ENCODE peak calls at places on chromosomes 3 and 15, in five cellular contexts. L is mammary epithelial cell, E is A549, J is trophoblast cell, D is uterus. R is an unnamed sample.

GRCh38 chr3:172522871-172523818 is at the start of gene TNFSF10:
- DNase-seq in L (peak; percentile 71), E (no peak), J (peak; percentile 59), D (peak; percentile 35), R (no peak)

GRCh38 chr15:93087825-93088199 is 1.2 kb downstream of the RGMA start:
- DNase-seq in L (peak; percentile 52), E (peak; percentile 72), J (peak; percentile 85), D (peak; percentile 84), R (peak; percentile 76)

GRCh38 chr3:151230644-151231043 is 27.6 kb upstream of the GPR171 start:
- DNase-seq in L (no peak), E (no peak), J (peak; percentile 14), D (no peak), R (no peak)

GRCh38 chr3:143307613-143308183 is 188.1 kb downstream of the CHST2 start:
- DNase-seq in L (peak; percentile 88), E (peak; percentile 42), J (peak; percentile 14), D (no peak), R (no peak)

GRCh38 chr3:58657571-58658141 is 8.9 kb downstream of the FAM3D start:
- DNase-seq in L (no peak), E (no peak), J (no peak), D (no peak), R (no peak)

GRCh38 chr15:61654004-61654740 is 406.1 kb downstream of the VPS13C start:
- DNase-seq in L (no peak), E (no peak), J (no peak), D (no peak), R (no peak)

GRCh38 chr3:164476631-164477030 is 601.7 kb downstream of the SI start:
- DNase-seq in L (no peak), E (no peak), J (no peak), D (no peak), R (no peak)

GRCh38 chr3:55467099-55467498 is 20.0 kb downstream of the WNT5A start:
- DNase-seq in L (no peak), E (no peak), J (peak; percentile 73), D (no peak), R (no peak)

GRCh38 chr3:144403040-144403457 is 431.4 kb downstream of the DIPK2A start:
- DNase-seq in L (no peak), E (no peak), J (no peak), D (no peak), R (no peak)

GRCh38 chr3:72629191-72629611 is 219.0 kb downstream of the SHQ1 start:
- DNase-seq in L (peak; percentile 72), E (no peak), J (peak; percentile 40), D (no peak), R (no peak)

GRCh38 chr3:13825821-13826220 is 54.0 kb downstream of the WNT7A start:
- DNase-seq in L (no peak), E (no peak), J (no peak), D (no peak), R (no peak)

GRCh38 chr3:187678869-187679268 is 8.7 kb upstream of the SST start:
- DNase-seq in L (peak; percentile 23), E (peak; percentile 47), J (peak; percentile 72), D (peak; percentile 39), R (no peak)

GRCh38 chr15:74193305-74193718 is 9.3 kb downstream of the STRA6 start:
- DNase-seq in L (peak; percentile 98), E (peak; percentile 67), J (peak; percentile 5), D (no peak), R (no peak)

GRCh38 chr15:23073890-23074631 is 34.7 kb upstream of the TUBGCP5 start:
- DNase-seq in L (peak; percentile 15), E (no peak), J (no peak), D (no peak), R (peak; percentile 52)

GRCh38 chr15:30922469-30923311 is 19.0 kb downstream of the FAN1 start:
- DNase-seq in L (peak; percentile 69), E (peak; percentile 29), J (peak; percentile 85), D (no peak), R (peak; percentile 90)

GRCh38 chr3:121072128-121072527 is 164.1 kb downstream of the STXBP5L start:
- DNase-seq in L (no peak), E (no peak), J (no peak), D (no peak), R (no peak)

GRCh38 chr15:100334905-100335304 is 6.9 kb downstream of the ADAMTS17 start:
- DNase-seq in L (no peak), E (no peak), J (no peak), D (no peak), R (no peak)

GRCh38 chr3:64832098-64832497 is 144.3 kb upstream of the ADAMTS9 start:
- DNase-seq in L (no peak), E (no peak), J (no peak), D (no peak), R (peak; percentile 35)

GRCh38 chr3:18237251-18238005 is 187.7 kb downstream of the SATB1 start:
- DNase-seq in L (peak; percentile 91), E (no peak), J (no peak), D (no peak), R (no peak)

GRCh38 chr3:185976977-185977678 is 39.3 kb upstream of the TRA2B start:
- DNase-seq in L (peak; percentile 36), E (peak; percentile 71), J (peak; percentile 86), D (peak; percentile 56), R (peak; percentile 90)

GRCh38 chr15:64883097-64883581 is 28.6 kb upstream of the ANKDD1A start:
- DNase-seq in L (peak; percentile 87), E (no peak), J (peak; percentile 36), D (no peak), R (no peak)

GRCh38 chr3:154765241-154765640 is 314.9 kb upstream of the MME start:
- DNase-seq in L (no peak), E (no peak), J (no peak), D (no peak), R (no peak)

GRCh38 chr3:64163755-64164148 is 61.5 kb downstream of the PRICKLE2 start:
- DNase-seq in L (peak; percentile 92), E (peak; percentile 51), J (peak; percentile 80), D (no peak), R (no peak)

GRCh38 chr3:8914491-8914890 is 48.8 kb downstream of the RAD18 start:
- DNase-seq in L (no peak), E (no peak), J (no peak), D (no peak), R (no peak)

GRCh38 chr15:70318996-70319465 is 221.3 kb upstream of the TLE3 start:
- DNase-seq in L (peak; percentile 17), E (no peak), J (no peak), D (peak; percentile 82), R (no peak)

GRCh38 chr3:184334470-184335158 is 2.8 kb upstream of the FAM131A start:
- DNase-seq in L (peak; percentile 88), E (peak; percentile 48), J (peak; percentile 90), D (no peak), R (no peak)

GRCh38 chr3:184335661-184336483 is 1.5 kb upstream of the FAM131A start:
- DNase-seq in L (peak; percentile 70), E (peak; percentile 82), J (peak; percentile 82), D (peak; percentile 90), R (peak; percentile 87)

GRCh38 chr3:184336484-184337230 is 743 bp upstream of the FAM131A start:
- DNase-seq in L (peak; percentile 51), E (peak; percentile 56), J (no peak), D (peak; percentile 39), R (no peak)

GRCh38 chr3:184333700-184334099 is 3.7 kb upstream of the FAM131A start:
- DNase-seq in L (no peak), E (no peak), J (peak; percentile 22), D (no peak), R (no peak)

GRCh38 chr3:184335291-184335660 is 2.1 kb upstream of the FAM131A start:
- DNase-seq in L (no peak), E (peak; percentile 38), J (no peak), D (no peak), R (no peak)
- H3K4me3 ChIP-seq in L (no peak overlapping the region), E (no peak overlapping the region), J (no peak overlapping the region), D (no peak overlapping the region), R (peak overlapping the region; percentile 88)

DNA sequence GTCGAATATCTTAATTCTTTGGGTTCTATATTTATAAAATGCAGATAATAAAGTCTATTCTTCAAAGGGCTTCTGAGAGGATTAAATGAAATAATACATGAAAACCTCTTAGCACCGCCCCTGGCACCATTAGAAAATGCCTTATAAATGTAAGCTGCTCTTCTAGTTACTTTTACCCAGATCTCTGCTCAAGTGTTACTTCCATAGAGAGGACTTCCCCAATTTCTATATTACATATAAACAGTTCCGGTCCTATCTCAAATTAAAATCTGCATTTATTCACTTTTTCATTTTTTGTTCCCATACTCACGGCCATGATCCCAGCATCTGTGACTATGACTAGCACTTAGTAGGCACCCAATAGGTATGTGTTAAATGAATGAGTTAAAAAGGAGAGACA is 890.9 kb upstream of the CFAP20DC start:
- DNase-seq in L (no peak), E (no peak), J (no peak), D (no peak), R (no peak)
- H3K4me3 ChIP-seq in L (no peak overlapping the region), E (no peak overlapping the region), J (no peak overlapping the region), D (no peak overlapping the region), R (no peak overlapping the region)

DNA sequence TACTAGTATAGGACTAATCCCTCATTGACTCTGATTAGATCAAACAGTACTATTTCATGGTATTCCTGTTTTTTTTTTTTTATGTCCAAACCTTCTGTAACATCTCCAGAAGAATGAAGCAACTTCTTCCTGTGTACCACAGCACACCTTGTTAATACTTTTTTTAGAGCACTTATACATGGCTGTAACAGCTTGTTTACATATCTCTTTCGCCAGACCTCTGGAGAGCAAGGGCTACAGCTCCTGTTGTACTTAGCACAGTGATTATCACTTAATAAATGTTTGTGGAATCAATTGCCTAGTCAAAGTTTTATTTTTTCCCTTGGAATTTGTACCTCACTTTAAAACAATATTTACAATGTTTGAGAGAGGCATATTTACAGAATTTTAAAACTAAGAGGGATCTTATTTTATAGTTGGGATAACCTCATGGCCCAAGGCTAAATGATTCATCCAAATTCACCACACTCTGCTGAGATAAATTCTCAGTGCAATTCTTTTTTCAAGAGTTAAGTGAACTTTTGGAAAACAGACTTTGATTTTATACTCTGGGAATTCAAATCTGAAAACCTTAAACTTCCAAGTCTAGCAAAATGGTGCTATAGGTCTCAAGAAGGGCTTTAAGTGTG is 9.1 kb upstream of the GATM start:
- DNase-seq in L (peak; percentile 32), E (peak; percentile 7), J (no peak), D (no peak), R (no peak)
- H3K4me3 ChIP-seq in L (no peak overlapping the region), E (no peak overlapping the region), J (no peak overlapping the region), D (no peak overlapping the region), R (no peak overlapping the region)

GRCh38 chr3:101852983-101853382 is 3.7 kb downstream of the NFKBIZ start:
- DNase-seq in L (no peak), E (no peak), J (no peak), D (no peak), R (no peak)

GRCh38 chr3:101853971-101854370 is 4.7 kb downstream of the NFKBIZ start:
- DNase-seq in L (no peak), E (no peak), J (peak; percentile 41), D (no peak), R (no peak)

GRCh38 chr3:101854608-101855304 is 5.4 kb downstream of the NFKBIZ start:
- DNase-seq in L (no peak), E (peak; percentile 45), J (no peak), D (no peak), R (no peak)

GRCh38 chr3:101852315-101852714 is 3.0 kb downstream of the NFKBIZ start:
- DNase-seq in L (no peak), E (no peak), J (no peak), D (no peak), R (no peak)

DNA sequence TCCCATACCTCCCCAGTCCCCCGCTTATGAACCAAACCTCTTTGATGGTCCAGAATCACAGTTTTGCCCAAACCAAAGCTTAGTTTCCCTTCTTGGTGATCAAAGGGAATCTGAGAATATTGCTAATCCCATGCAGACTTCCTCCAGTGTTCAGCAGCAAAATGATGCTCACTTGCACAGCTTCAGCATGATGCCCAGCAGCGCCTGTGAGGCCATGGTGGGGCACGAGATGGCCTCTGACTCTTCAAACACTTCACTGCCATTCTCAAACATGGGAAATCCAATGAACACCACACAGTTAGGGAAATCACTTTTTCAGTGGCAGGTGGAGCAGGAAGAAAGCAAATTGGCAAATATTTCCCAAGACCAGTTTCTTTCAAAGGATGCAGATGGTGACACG is 4.2 kb downstream of the NFKBIZ start:
- DNase-seq in L (no peak), E (no peak), J (peak; percentile 29), D (no peak), R (no peak)
- H3K4me3 ChIP-seq in L (peak overlapping the region; percentile 10), E (no peak overlapping the region), J (no peak overlapping the region), D (no peak overlapping the region), R (no peak overlapping the region)